ENCODE peak calls at places on chromosomes 1 and 21, in eight cellular contexts. W is activated CD4-positive, alpha-beta T cell treated with anti-CD3 and anti-CD28 coated beads, Interleukin-2, amount 10 ng/mL, durations not matched to agents 7 days and 5 days; R is ureter; I is foreskin fibroblast; Q is frontal cortex; P is osteoblast; H is lower leg skin; N is retina. J is an unnamed sample.

GRCh38 chr1:3422638-3423037 is 31.8 kb upstream of the ARHGEF16 start:
- DNase-seq in W (no peak), R (no peak), I (no peak), Q (no peak), P (no peak), H (no peak), N (no peak), J (no peak)

GRCh38 chr1:171137580-171137979 is 46.9 kb downstream of the FMO3 start:
- DNase-seq in W (no peak), R (no peak), I (no peak), Q (no peak), P (no peak), H (no peak), N (no peak), J (no peak)

GRCh38 chr1:15501208-15502032 is 22.6 kb downstream of the CASP9 start:
- DNase-seq in W (peak; percentile 65), R (no peak), I (peak; percentile 16), Q (peak; percentile 49), P (peak; percentile 92), H (peak; percentile 22), N (peak; percentile 63), J (peak; percentile 21)

GRCh38 chr1:25773441-25774125 is 26.4 kb upstream of the SELENON start:
- DNase-seq in W (no peak), R (no peak), I (peak; percentile 29), Q (no peak), P (peak; percentile 86), H (no peak), N (peak; percentile 57), J (no peak)

GRCh38 chr1:41662061-41662655 is 177.7 kb upstream of the EDN2 start:
- DNase-seq in W (peak; percentile 78), R (peak; percentile 73), I (peak; percentile 82), Q (peak; percentile 92), P (peak; percentile 99), H (no peak), N (no peak), J (peak; percentile 69)

GRCh38 chr1:15760520-15761211 is 2.1 kb downstream of the FBLIM1 start:
- DNase-seq in W (no peak), R (no peak), I (peak; percentile 76), Q (peak; percentile 52), P (peak; percentile 98), H (no peak), N (no peak), J (no peak)

GRCh38 chr1:228315945-228316588 is 90.6 kb downstream of the TRIM11 start:
- DNase-seq in W (no peak), R (peak; percentile 37), I (no peak), Q (no peak), P (peak; percentile 56), H (no peak), N (no peak), J (no peak)

GRCh38 chr21:37974081-37974480 is 57.8 kb upstream of the KCNJ6 start:
- DNase-seq in W (no peak), R (no peak), I (no peak), Q (no peak), P (no peak), H (no peak), N (no peak), J (no peak)

GRCh38 chr1:22710688-22711024 is at the start of gene EPHB2:
- DNase-seq in W (no peak), R (no peak), I (peak; percentile 38), Q (peak; percentile 82), P (peak; percentile 98), H (no peak), N (no peak), J (no peak)

GRCh38 chr21:41611441-41611840 is 103.5 kb upstream of the TMPRSS2 start:
- DNase-seq in W (no peak), R (no peak), I (no peak), Q (no peak), P (no peak), H (no peak), N (no peak), J (no peak)

GRCh38 chr1:106787511-106787910 is 269.0 kb upstream of the PRMT6 start:
- DNase-seq in W (no peak), R (no peak), I (no peak), Q (no peak), P (no peak), H (no peak), N (peak; percentile 23), J (no peak)

GRCh38 chr1:20492751-20493150 is 6.7 kb upstream of the CAMK2N1 start:
- DNase-seq in W (no peak), R (no peak), I (no peak), Q (no peak), P (no peak), H (no peak), N (no peak), J (no peak)

GRCh38 chr21:45643021-45643980 is at the start of gene PCBP3:
- DNase-seq in W (peak; percentile 96), R (peak; percentile 98), I (peak; percentile 89), Q (peak; percentile 93), P (peak; percentile 97), H (peak; percentile 91), N (peak; percentile 87), J (peak; percentile 81)

GRCh38 chr1:22258696-22259095 is 115.8 kb upstream of the WNT4 start:
- DNase-seq in W (no peak), R (no peak), I (no peak), Q (no peak), P (no peak), H (no peak), N (no peak), J (no peak)

GRCh38 chr21:35217504-35218060 is 168.5 kb upstream of the RUNX1 start:
- DNase-seq in W (no peak), R (no peak), I (peak; percentile 91), Q (no peak), P (peak; percentile 82), H (no peak), N (no peak), J (no peak)

GRCh38 chr1:54709547-54710292 is 5.9 kb upstream of the TTC4 start:
- DNase-seq in W (no peak), R (no peak), I (no peak), Q (no peak), P (no peak), H (no peak), N (no peak), J (no peak)

GRCh38 chr1:53669511-53670191 is 69.3 kb downstream of the GLIS1 start:
- DNase-seq in W (no peak), R (no peak), I (no peak), Q (no peak), P (peak; percentile 79), H (no peak), N (no peak), J (no peak)

GRCh38 chr21:34029724-34030528 is 43.5 kb upstream of the MRPS6 start:
- DNase-seq in W (peak; percentile 30), R (no peak), I (peak; percentile 62), Q (peak; percentile 30), P (peak; percentile 54), H (no peak), N (peak; percentile 36), J (peak; percentile 37)

GRCh38 chr1:236982380-236982779 is 21.9 kb downstream of the MT1HL1 start:
- DNase-seq in W (no peak), R (no peak), I (no peak), Q (no peak), P (no peak), H (no peak), N (no peak), J (no peak)

GRCh38 chr21:45076245-45076661 is 1.9 kb downstream of the ADARB1 start:
- DNase-seq in W (no peak), R (no peak), I (no peak), Q (no peak), P (peak; percentile 92), H (no peak), N (peak; percentile 68), J (no peak)

GRCh38 chr1:55689800-55690199 is 474.6 kb upstream of the USP24 start:
- DNase-seq in W (no peak), R (no peak), I (no peak), Q (no peak), P (no peak), H (no peak), N (no peak), J (no peak)

GRCh38 chr1:22525211-22525610 is 38.1 kb upstream of the EPHA8 start:
- DNase-seq in W (no peak), R (no peak), I (no peak), Q (no peak), P (no peak), H (no peak), N (no peak), J (no peak)

GRCh38 chr1:39178541-39179431 is 25.7 kb upstream of the MACF1 start:
- DNase-seq in W (no peak), R (no peak), I (peak; percentile 71), Q (no peak), P (no peak), H (no peak), N (no peak), J (no peak)

GRCh38 chr21:45334591-45335081 is 46.9 kb upstream of the POFUT2 start:
- DNase-seq in W (no peak), R (no peak), I (no peak), Q (no peak), P (peak; percentile 79), H (no peak), N (peak; percentile 8), J (no peak)

GRCh38 chr1:73674945-73675561 is 522.9 kb downstream of the LRRIQ3 start:
- DNase-seq in W (no peak), R (no peak), I (no peak), Q (no peak), P (no peak), H (no peak), N (peak; percentile 11), J (no peak)

GRCh38 chr1:6427445-6428390 is 3.1 kb downstream of the ESPN start:
- DNase-seq in W (no peak), R (no peak), I (no peak), Q (no peak), P (no peak), H (no peak), N (no peak), J (no peak)

GRCh38 chr1:46183119-46183842 is 7.0 kb upstream of the P3R3URF start:
- DNase-seq in W (no peak), R (peak; percentile 90), I (peak; percentile 98), Q (no peak), P (peak; percentile 99), H (peak; percentile 70), N (no peak), J (no peak)

GRCh38 chr1:11013160-11013531 is 692 bp downstream of the TARDBP start:
- DNase-seq in W (no peak), R (no peak), I (no peak), Q (no peak), P (no peak), H (no peak), N (no peak), J (no peak)

J was measured in stimulated activated naive B cell treated with anti-CD40 and anti-IgM and Interleukin-4, amounts not matched to agents 10 μg/mL and 1 μg/mL and 100 μg/mL, for 72 hours.